ENCODE peak calls at places on chromosomes 3 and 15, in eight cellular contexts. X, D, I, C, G, N, A and Q are unnamed samples.

GRCh38 chr3:37941608-37942540 is 48.7 kb upstream of the VILL start:
- DNase-seq in C (no peak), D (no peak), G (no peak), N (no peak), A (no peak), I (no peak), X (no peak), Q (no peak)

GRCh38 chr3:78918361-78919020 is 849.3 kb downstream of the ROBO1 start:
- DNase-seq in N (no peak), D (no peak), X (no peak), G (peak; percentile 30), A (no peak), C (peak; percentile 39), I (no peak), Q (peak; percentile 10)

GRCh38 chr15:77568960-77569646 is 63.6 kb downstream of the LINGO1 start:
- DNase-seq in G (no peak), I (no peak), D (no peak), X (peak; percentile 36), N (no peak), C (peak; percentile 34), A (no peak), Q (no peak)

GRCh38 chr3:111639316-111639715 is 44.2 kb upstream of the ZBED2 start:
- DNase-seq in D (no peak), G (no peak), C (no peak), N (no peak), A (no peak), X (no peak), I (no peak), Q (no peak)

GRCh38 chr15:31977812-31978662 is 52.3 kb upstream of the CHRNA7 start:
- DNase-seq in X (peak; percentile 86), C (peak; percentile 24), G (peak; percentile 17), I (no peak), D (peak; percentile 17), A (peak; percentile 74), N (no peak), Q (peak; percentile 9)

GRCh38 chr3:23166804-23167203 is 36.3 kb upstream of the UBE2E2 start:
- DNase-seq in N (no peak), A (no peak), I (no peak), X (no peak), G (no peak), C (no peak), D (no peak), Q (no peak)

GRCh38 chr3:143037867-143038266 is 36.5 kb downstream of the U2SURP start:
- DNase-seq in G (no peak), N (no peak), X (no peak), D (no peak), C (no peak), A (no peak), I (no peak), Q (no peak)

GRCh38 chr15:40243126-40243810 is 4.4 kb downstream of the PAK6 start:
- DNase-seq in I (no peak), A (no peak), D (no peak), X (no peak), G (no peak), N (no peak), C (no peak), Q (no peak)

GRCh38 chr15:69398541-69398940 is 15.6 kb upstream of the KIF23 start:
- DNase-seq in X (no peak), N (no peak), A (no peak), G (peak; percentile 44), I (no peak), D (no peak), C (peak; percentile 33), Q (peak; percentile 64)

GRCh38 chr3:44890258-44890657 is 15.8 kb downstream of the TGM4 start:
- DNase-seq in N (peak; percentile 28), A (no peak), I (no peak), C (peak; percentile 17), D (no peak), G (no peak), X (no peak), Q (no peak)

GRCh38 chr15:89352476-89352875 is 17.9 kb upstream of the POLG start:
- DNase-seq in D (no peak), C (no peak), G (no peak), I (no peak), A (peak; percentile 42), X (no peak), N (no peak), Q (no peak)

GRCh38 chr3:144358191-144358590 is 386.6 kb downstream of the DIPK2A start:
- DNase-seq in A (no peak), N (no peak), C (no peak), G (no peak), I (no peak), D (no peak), X (no peak), Q (no peak)

GRCh38 chr15:61383421-61383820 is 154.3 kb upstream of the RORA start:
- DNase-seq in N (no peak), A (no peak), I (no peak), C (peak; percentile 11), G (peak; percentile 95), X (no peak), D (no peak), Q (peak; percentile 7)

GRCh38 chr3:58640700-58641372 is 25.7 kb downstream of the FAM3D start:
- DNase-seq in D (peak; percentile 32), C (peak; percentile 67), A (peak; percentile 90), I (peak; percentile 56), N (peak; percentile 86), G (peak; percentile 65), X (peak; percentile 86), Q (peak; percentile 76)

GRCh38 chr3:69422751-69423150 is 36.9 kb upstream of the FRMD4B start:
- DNase-seq in G (peak; percentile 37), X (no peak), N (no peak), D (no peak), I (no peak), A (no peak), C (peak; percentile 87), Q (no peak)

GRCh38 chr15:74752486-74753395 is 4.1 kb downstream of the CYP1A2 start:
- DNase-seq in N (no peak), C (no peak), D (no peak), G (peak; percentile 79), A (no peak), I (no peak), X (no peak), Q (peak; percentile 46)

GRCh38 chr3:28799084-28799483 is 450.5 kb upstream of the AZI2 start:
- DNase-seq in N (no peak), A (no peak), C (no peak), X (no peak), G (peak; percentile 28), I (no peak), D (no peak), Q (peak; percentile 6)

GRCh38 chr3:175477651-175478224 is 618.6 kb downstream of the NAALADL2 start:
- DNase-seq in N (no peak), A (no peak), D (no peak), I (no peak), X (no peak), G (no peak), C (no peak), Q (no peak)

GRCh38 chr3:156674911-156675743 is 737 bp downstream of the TIPARP start:
- DNase-seq in G (no peak), I (peak; percentile 54), C (peak; percentile 56), N (peak; percentile 83), X (peak; percentile 75), A (peak; percentile 90), D (peak; percentile 50), Q (peak; percentile 66)

GRCh38 chr3:87200059-87200458 is 27.1 kb upstream of the CHMP2B start:
- DNase-seq in G (no peak), D (no peak), C (no peak), A (no peak), N (no peak), X (no peak), I (no peak), Q (no peak)

GRCh38 chr3:52615178-52615577 is 70.5 kb downstream of the PBRM1 start:
- DNase-seq in N (no peak), D (no peak), A (no peak), C (peak; percentile 63), G (peak; percentile 22), I (no peak), X (no peak), Q (no peak)